ENCODE peak calls at places on chromosomes 6 and 20, in four cellular contexts. U is HepG2, Q is H1, V is SK-N-SH. J is an unnamed sample.

GRCh38 chr20:24971702-24972101 is 20.8 kb downstream of the APMAP start:
- DNase-seq in V (no peak), Q (no peak), U (no peak), J (no peak)

GRCh38 chr20:4159765-4160490 is 144.6 kb upstream of the RNF24 start:
- DNase-seq in U (no peak), V (no peak), Q (peak; percentile 42), J (no peak)

GRCh38 chr6:150924808-150925654 is 59.5 kb downstream of the MTHFD1L start:
- DNase-seq in V (no peak), U (no peak), Q (no peak), J (no peak)

GRCh38 chr6:36197739-36198221 is 1.2 kb downstream of the BRPF3 start:
- DNase-seq in U (no peak), V (no peak), Q (no peak), J (no peak)

GRCh38 chr6:30557683-30557981 is 537 bp downstream of the PRR3 start:
- DNase-seq in Q (no peak), U (no peak), V (no peak), J (no peak)

GRCh38 chr20:57615472-57615855 is 4.8 kb downstream of the ZBP1 start:
- DNase-seq in V (no peak), Q (peak; percentile 30), U (no peak), J (no peak)

GRCh38 chr6:374956-375355 is 16.6 kb upstream of the IRF4 start:
- DNase-seq in V (no peak), Q (no peak), U (no peak), J (no peak)

GRCh38 chr20:3128585-3128984 is 31.1 kb downstream of the FASTKD5 start:
- DNase-seq in U (no peak), Q (no peak), V (no peak), J (no peak)

GRCh38 chr20:23361108-23361650 is 803 bp upstream of the GZF1 start:
- DNase-seq in V (no peak), Q (no peak), U (peak; percentile 74), J (no peak)

GRCh38 chr6:67131827-67132226 is 1424.8 kb upstream of the EYS start:
- DNase-seq in Q (no peak), U (no peak), V (no peak), J (no peak)

GRCh38 chr6:143197377-143197776 is 136.7 kb downstream of the AIG1 start:
- DNase-seq in U (no peak), V (no peak), Q (no peak), J (no peak)

GRCh38 chr6:34490390-34491090 is 24.7 kb downstream of the PACSIN1 start:
- DNase-seq in U (no peak), Q (no peak), V (no peak), J (no peak)

GRCh38 chr6:102841055-102841454 is 1447.5 kb downstream of the GRIK2 start:
- DNase-seq in Q (no peak), U (no peak), V (no peak), J (no peak)

GRCh38 chr6:41768545-41769308 is 11.0 kb downstream of the FRS3 start:
- DNase-seq in V (peak; percentile 41), Q (no peak), U (peak; percentile 94), J (no peak)

GRCh38 chr6:178119-178518 is 114.2 kb upstream of the DUSP22 start:
- DNase-seq in V (no peak), Q (no peak), U (no peak), J (no peak)

GRCh38 chr20:63854069-63854765 is 7.1 kb upstream of the ABHD16B start:
- DNase-seq in V (peak; percentile 82), Q (peak; percentile 66), U (no peak), J (no peak)

GRCh38 chr6:40999498-41000070 is 39.4 kb downstream of the UNC5CL start:
- DNase-seq in Q (peak; percentile 59), V (peak; percentile 36), U (peak; percentile 80), J (peak; percentile 1)

GRCh38 chr6:163391983-163392382 is 22.5 kb upstream of the QKI start:
- DNase-seq in Q (no peak), V (no peak), U (no peak), J (no peak)

GRCh38 chr6:146913842-146914562 is 290.2 kb upstream of the STXBP5 start:
- DNase-seq in U (peak; percentile 33), Q (peak; percentile 59), V (peak; percentile 10), J (no peak)
- TF ChIP-seq TCF12 in U (no peak), Q (no peak), V (peak; percentile 82), J (no peak)

GRCh38 chr6:154650351-154650750 is 82.9 kb upstream of the SCAF8 start:
- DNase-seq in U (no peak), Q (no peak), V (no peak), J (no peak)

GRCh38 chr6:154651656-154652055 is 81.6 kb upstream of the SCAF8 start:
- DNase-seq in V (no peak), U (no peak), Q (no peak), J (no peak)

GRCh38 chr6:154653385-154653784 is 79.8 kb upstream of the SCAF8 start:
- DNase-seq in V (no peak), U (no peak), Q (no peak), J (no peak)

GRCh38 chr6:154656660-154657059 is 76.6 kb upstream of the SCAF8 start:
- DNase-seq in Q (no peak), U (no peak), V (no peak), J (no peak)

GRCh38 chr6:154653853-154654252 is 79.4 kb upstream of the SCAF8 start:
- DNase-seq in Q (no peak), V (no peak), U (no peak), J (no peak)
- H3K27ac ChIP-seq in Q (no peak overlapping the region), V (peak overlapping the region; percentile 66), U (no peak overlapping the region), J (no peak overlapping the region)

DNA sequence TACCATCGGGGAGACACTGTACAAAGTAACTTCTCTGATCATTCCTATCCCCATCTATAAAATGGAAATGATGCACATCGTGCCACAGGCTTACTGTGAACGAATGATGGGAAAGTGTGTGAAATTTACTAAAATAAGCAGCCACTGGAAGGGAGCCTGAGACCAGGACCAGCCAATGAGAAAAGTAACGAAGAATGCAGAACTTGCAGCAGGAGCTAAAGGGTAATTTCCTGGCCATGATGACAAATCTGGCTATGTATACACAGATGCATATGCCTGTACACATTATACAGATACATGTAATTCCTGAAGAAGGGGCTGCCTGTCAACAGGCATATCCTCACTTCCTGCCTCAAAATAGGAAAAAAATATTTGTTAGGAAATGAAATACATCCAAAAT is 47.4 kb downstream of the GMDS start:
- DNase-seq in U (no peak), Q (no peak), V (no peak), J (no peak)
- TF ChIP-seq TCF12 in U (no peak), Q (no peak), V (no peak), J (no peak)

GRCh38 chr6:144285548-144285797 is 338 bp downstream of the UTRN start:
- DNase-seq in Q (no peak), V (peak; percentile 8), U (no peak), J (no peak)
- H3K27ac ChIP-seq in Q (peak overlapping the region; percentile 84), V (peak overlapping the region; percentile 69), U (peak overlapping the region; percentile 88), J (no peak overlapping the region)

DNA sequence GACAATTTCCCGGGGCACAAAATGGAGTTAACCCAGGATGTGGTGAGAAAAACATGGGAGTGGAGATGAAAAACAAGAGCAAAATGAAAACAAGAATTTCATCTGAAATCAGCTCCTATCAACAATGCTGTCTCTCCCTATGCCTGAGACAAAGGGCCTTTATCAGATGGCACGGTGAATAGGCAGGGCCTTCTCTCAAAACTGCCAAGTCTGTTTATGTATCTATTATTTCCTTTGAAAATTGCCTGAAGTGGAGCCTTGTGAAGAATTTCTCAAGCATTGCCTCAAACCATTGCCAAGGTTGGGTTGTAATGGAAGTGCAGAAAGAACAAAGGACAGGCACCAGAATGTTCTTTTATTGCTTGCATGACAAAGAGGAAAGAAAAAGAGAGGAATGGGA is 74.7 kb downstream of the BTBD3 start:
- DNase-seq in U (no peak), Q (no peak), V (no peak), J (no peak)
- TF ChIP-seq TCF12 in U (no peak), Q (no peak), V (no peak), J (no peak)

DNA sequence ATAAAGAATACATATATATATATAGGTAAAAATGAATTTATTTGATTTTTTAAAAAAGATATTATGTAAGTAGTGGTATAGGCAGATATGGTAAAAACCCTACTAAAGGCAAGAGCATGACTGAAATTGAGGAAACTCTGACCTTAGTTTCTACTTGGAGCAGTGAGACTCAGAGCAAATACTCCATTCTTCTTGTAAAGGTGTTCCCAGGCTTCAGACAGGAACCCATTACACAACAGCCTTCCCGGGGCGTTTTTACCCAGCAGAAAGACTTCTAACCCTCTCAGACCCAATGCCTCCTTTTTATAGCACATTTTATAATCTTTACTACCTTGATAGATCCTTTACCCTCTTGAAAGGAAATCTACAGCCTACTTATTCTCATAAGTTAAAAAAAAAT is 124.5 kb downstream of the MTFR2 start:
- DNase-seq in U (no peak), V (no peak), Q (no peak), J (no peak)
- H3K27ac ChIP-seq in U (no peak overlapping the region), V (no peak overlapping the region), Q (no peak overlapping the region), J (no peak overlapping the region)

DNA sequence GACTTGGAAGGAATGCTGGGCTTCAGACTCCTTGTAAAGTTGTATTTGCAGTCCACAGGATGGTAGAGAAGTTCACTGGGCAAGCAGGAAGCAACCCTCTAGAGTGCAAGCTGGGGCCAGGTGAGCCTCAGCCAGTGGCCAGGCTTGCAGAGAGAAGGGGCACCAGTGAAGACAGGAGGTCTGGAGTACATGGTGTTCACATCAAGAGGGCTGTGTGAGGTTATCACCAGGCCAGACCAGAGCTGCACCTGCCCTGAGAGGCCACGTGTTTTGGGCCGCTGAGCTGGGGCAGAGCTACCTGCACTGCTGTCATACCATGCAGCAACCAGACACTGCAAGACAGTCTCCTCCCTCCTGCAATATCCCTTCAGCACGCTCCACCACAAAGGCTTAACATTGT is 79.0 kb downstream of the SH3BGRL2 start:
- DNase-seq in Q (no peak), V (no peak), U (no peak), J (no peak)
- TF ChIP-seq TCF12 in Q (no peak), V (no peak), U (no peak), J (no peak)